ENCODE peak calls at places on chromosomes 13 and 19, in four cellular contexts. E, Q, N and G are unnamed samples.

GRCh38 chr19:15161028-15161984 is 39.5 kb downstream of the NOTCH3 start:
- DNase-seq in E (no peak), Q (no peak), N (no peak), G (no peak)

GRCh38 chr13:50589139-50589538 is 254.4 kb downstream of the DLEU7 start:
- DNase-seq in E (no peak), Q (no peak), N (no peak), G (no peak)

GRCh38 chr19:3065675-3066357 is 3.5 kb upstream of the TLE5 start:
- DNase-seq in E (no peak), Q (peak; percentile 70), N (no peak), G (no peak)

GRCh38 chr19:6071103-6071485 is 39.2 kb downstream of the RFX2 start:
- DNase-seq in E (no peak), Q (no peak), N (no peak), G (no peak)

GRCh38 chr13:41780736-41781708 is 179.9 kb downstream of the VWA8 start:
- DNase-seq in E (no peak), Q (no peak), N (no peak), G (no peak)

GRCh38 chr19:58367698-58368454 is 5.3 kb upstream of the ZNF497 start:
- DNase-seq in E (no peak), Q (no peak), N (no peak), G (no peak)

GRCh38 chr13:100214886-100215285 is 126.0 kb downstream of the PCCA start:
- DNase-seq in E (no peak), Q (no peak), N (no peak), G (no peak)

GRCh38 chr13:31970237-31970930 is 61.2 kb upstream of the FRY start:
- DNase-seq in E (no peak), Q (no peak), N (no peak), G (no peak)

GRCh38 chr19:49591731-49592485 is 926 bp downstream of the PRR12 start:
- DNase-seq in E (peak; percentile 59), Q (peak; percentile 70), N (peak; percentile 46), G (peak; percentile 66)

GRCh38 chr19:40416918-40417713 is 3.9 kb upstream of the PRX start:
- DNase-seq in E (no peak), Q (no peak), N (peak; percentile 60), G (peak; percentile 63)

GRCh38 chr19:2374808-2375207 is 14.7 kb downstream of the TMPRSS9 start:
- DNase-seq in E (no peak), Q (no peak), N (no peak), G (no peak)

GRCh38 chr13:20160346-20161274 is at the start of gene GJA3:
- DNase-seq in E (peak; percentile 31), Q (no peak), N (peak; percentile 66), G (no peak)

GRCh38 chr19:11160119-11160768 is 4.7 kb upstream of the SPC24 start:
- DNase-seq in E (no peak), Q (no peak), N (no peak), G (no peak)

GRCh38 chr19:18013621-18014111 is 5.7 kb downstream of the ARRDC2 start:
- DNase-seq in E (no peak), Q (no peak), N (no peak), G (no peak)

GRCh38 chr13:112510002-112510780 is 77.8 kb downstream of the TUBGCP3 start:
- DNase-seq in E (no peak), Q (no peak), N (no peak), G (peak; percentile 56)

GRCh38 chr13:91126806-91127205 is 220.7 kb upstream of the MIR17HG start:
- DNase-seq in E (no peak), Q (no peak), N (no peak), G (no peak)

GRCh38 chr13:51645154-51645650 is 60.9 kb downstream of the WDFY2 start:
- DNase-seq in E (peak; percentile 32), Q (no peak), N (no peak), G (no peak)

GRCh38 chr13:48594080-48594815 is 59.5 kb upstream of the CYSLTR2 start:
- DNase-seq in E (no peak), Q (no peak), N (no peak), G (no peak)

GRCh38 chr19:41136636-41137035 is 22.4 kb downstream of the CYP2F1 start:
- DNase-seq in E (no peak), Q (no peak), N (no peak), G (no peak)

GRCh38 chr13:30362869-30363268 is 55.5 kb upstream of the KATNAL1 start:
- DNase-seq in E (no peak), Q (no peak), N (no peak), G (no peak)

GRCh38 chr13:21240586-21240985 is 64.1 kb downstream of the MRPL57 start:
- DNase-seq in E (no peak), Q (no peak), N (no peak), G (no peak)

GRCh38 chr19:1402411-1403070 is 1.2 kb upstream of the GAMT start:
- DNase-seq in E (no peak), Q (no peak), N (no peak), G (no peak)

GRCh38 chr19:15286688-15287355 is 45.5 kb downstream of the BRD4 start:
- DNase-seq in E (no peak), Q (no peak), N (no peak), G (no peak)

GRCh38 chr13:84940801-84941200 is 858.4 kb downstream of the SLITRK6 start:
- DNase-seq in E (no peak), Q (no peak), N (no peak), G (no peak)

GRCh38 chr13:46666727-46667456 is 113.9 kb downstream of the LRCH1 start:
- DNase-seq in E (no peak), Q (no peak), N (peak; percentile 45), G (no peak)

GRCh38 chr19:12838182-12838890 is at the start of gene MAST1:
- DNase-seq in E (peak; percentile 33), Q (peak; percentile 84), N (peak; percentile 25), G (peak; percentile 47)

GRCh38 chr19:17966497-17967257 is at the start of gene KCNN1:
- DNase-seq in E (no peak), Q (no peak), N (no peak), G (no peak)

GRCh38 chr13:69180025-69180424 is 927.6 kb upstream of the ATXN8OS start:
- DNase-seq in E (no peak), Q (no peak), N (no peak), G (no peak)

GRCh38 chr13:74056829-74057564 is 77.2 kb downstream of the KLF12 start:
- DNase-seq in E (no peak), Q (no peak), N (peak; percentile 59), G (no peak)

GRCh38 chr19:16542894-16543498 is 759 bp upstream of the CHERP start:
- DNase-seq in E (no peak), Q (no peak), N (no peak), G (no peak)

GRCh38 chr13:83168575-83168974 is 713.7 kb downstream of the SLITRK1 start:
- DNase-seq in E (no peak), Q (no peak), N (no peak), G (no peak)

GRCh38 chr13:27415116-27415515 is 9.3 kb upstream of the GTF3A start:
- DNase-seq in E (no peak), Q (no peak), N (no peak), G (no peak)

GRCh38 chr13:51811920-51812328 is 8.0 kb upstream of the DHRS12 start:
- DNase-seq in E (no peak), Q (no peak), N (no peak), G (no peak)

GRCh38 chr13:98272549-98272948 is 95.5 kb upstream of the RNF113B start:
- DNase-seq in E (no peak), Q (no peak), N (no peak), G (no peak)

GRCh38 chr13:98274921-98275487 is 97.9 kb upstream of the RNF113B start:
- DNase-seq in E (no peak), Q (no peak), N (no peak), G (no peak)

GRCh38 chr13:98273824-98274786 is 97.0 kb upstream of the RNF113B start:
- DNase-seq in E (no peak), Q (no peak), N (no peak), G (no peak)

GRCh38 chr13:98270819-98271218 is 93.8 kb upstream of the RNF113B start:
- DNase-seq in E (no peak), Q (no peak), N (no peak), G (no peak)

DNA sequence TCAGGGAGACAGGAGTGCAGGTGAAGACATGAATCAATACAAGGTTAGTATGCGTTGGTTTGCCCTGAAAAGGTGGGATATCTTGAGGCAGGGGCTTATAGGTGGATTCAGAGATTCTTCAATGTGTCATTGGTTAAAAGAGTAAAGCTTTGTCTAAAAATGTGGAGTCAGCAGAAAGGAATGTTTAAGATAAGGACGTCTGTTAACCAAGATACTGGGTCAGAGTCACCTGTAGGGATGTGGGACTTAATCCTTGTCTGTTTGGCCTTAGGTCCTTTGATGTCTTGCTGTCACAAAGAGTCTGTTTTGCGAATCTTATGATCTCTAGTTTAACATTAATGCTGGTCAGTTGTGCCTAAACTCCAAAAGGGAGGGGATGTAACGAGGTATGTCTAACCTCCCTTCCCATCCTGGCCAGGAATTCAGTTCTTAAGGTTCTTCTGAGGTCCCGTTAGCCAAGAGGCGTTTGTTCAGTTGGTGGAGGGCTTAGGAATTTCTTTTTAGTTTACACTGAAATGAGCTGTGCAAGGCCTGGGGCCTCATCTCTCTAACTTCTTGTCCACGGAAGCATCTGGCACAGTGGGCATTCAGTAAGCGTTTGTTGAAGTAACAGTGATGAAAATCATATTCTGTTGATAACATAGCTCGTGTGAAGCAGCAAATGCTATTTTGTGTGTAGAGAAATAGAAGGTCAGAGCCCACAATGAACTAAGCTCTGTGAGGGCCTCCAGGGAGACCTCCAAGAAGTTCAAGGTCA is 96.2 kb upstream of the RNF113B start:
- DNase-seq in E (no peak), Q (no peak), N (no peak), G (no peak)
- H3K4me1 ChIP-seq in E (no peaks in the 10 kb centered on the region), Q (peaks cover 31% of the 10 kb centered on the region), N (peaks cover 3% of the 10 kb centered on the region), G (peaks cover 9% of the 10 kb centered on the region)

GRCh38 chr19:46904114-46905060 is 43.6 kb downstream of the ARHGAP35 start:
- DNase-seq in E (no peak), Q (no peak), N (peak; percentile 56), G (no peak)
- H3K4me1 ChIP-seq in E (peaks cover 23% of the 10 kb centered on the region), Q (peaks cover 19% of the 10 kb centered on the region), N (peaks cover 47% of the 10 kb centered on the region), G (peaks cover 43% of the 10 kb centered on the region)

GRCh38 chr19:14115761-14116160 is 1.8 kb downstream of the PRKACA start:
- DNase-seq in E (no peak), Q (no peak), N (no peak), G (no peak)

GRCh38 chr19:14118165-14119051 is 846 bp upstream of the PRKACA start:
- DNase-seq in E (peak; percentile 22), Q (peak; percentile 69), N (peak; percentile 71), G (peak; percentile 90)

GRCh38 chr19:14116918-14117578 is 514 bp downstream of the PRKACA start:
- DNase-seq in E (peak; percentile 9), Q (peak; percentile 65), N (peak; percentile 49), G (peak; percentile 60)

GRCh38 chr19:14116525-14116917 is 1.0 kb downstream of the PRKACA start:
- DNase-seq in E (no peak), Q (no peak), N (no peak), G (no peak)

DNA sequence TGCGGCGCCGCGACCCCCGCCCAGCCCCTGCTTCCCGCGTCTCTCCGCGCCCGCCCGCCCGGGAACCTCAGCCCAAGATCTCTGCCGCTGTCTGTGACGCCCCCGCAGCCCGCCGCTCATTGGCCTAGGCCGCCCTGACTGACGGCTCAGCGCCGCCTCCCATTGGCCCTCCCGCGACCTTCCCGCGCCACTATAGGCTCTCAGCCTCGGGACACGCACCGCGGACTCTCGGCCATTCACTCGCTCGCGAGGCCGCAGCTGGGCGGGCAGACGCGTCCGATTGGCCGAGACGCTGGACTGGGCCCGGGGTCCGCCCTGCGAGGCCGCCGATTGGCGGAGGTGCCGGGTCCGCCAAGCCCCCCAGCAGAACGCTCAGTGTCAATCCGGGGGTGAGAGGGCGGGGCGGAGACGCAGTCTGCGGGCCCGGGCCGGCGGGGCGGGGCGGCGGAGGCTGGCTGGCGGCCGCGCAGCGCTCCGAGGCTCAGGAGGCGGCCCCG is at the start of gene PRKACA:
- DNase-seq in E (peak; percentile 98), Q (peak; percentile 98), N (peak; percentile 99), G (peak; percentile 99)
- H3K4me1 ChIP-seq in E (peaks cover 41% of the 10 kb centered on the region), Q (peaks cover 42% of the 10 kb centered on the region), N (peaks cover 63% of the 10 kb centered on the region), G (peaks cover 63% of the 10 kb centered on the region)

GRCh38 chr19:39405930-39406655 is 554 bp upstream of the ZFP36 start:
- DNase-seq in E (peak; percentile 80), Q (no peak), N (no peak), G (no peak)
- H3K4me1 ChIP-seq in E (peaks cover 83% of the 10 kb centered on the region), Q (peaks cover 27% of the 10 kb centered on the region), N (peaks cover 78% of the 10 kb centered on the region), G (peaks cover 46% of the 10 kb centered on the region)